ENCODE peak calls at places on chromosomes 2 and 18, in seven cellular contexts. E is HCT116, G is SK-N-SH, W is HepG2, F is GM12878, K is K562, Y is H1. N is an unnamed sample.

GRCh38 chr2:55518846-55519167 is 711 bp upstream of the CFAP36 start:
- DNase-seq in E (no peak), G (peak), W (peak), F (no peak), K (peak), Y (no peak), N (no peak)

GRCh38 chr2:203730076-203730729 is 23.8 kb downstream of the CD28 start:
- DNase-seq in E (no peak), G (no peak), W (no peak), F (no peak), K (no peak), Y (no peak), N (no peak)

GRCh38 chr18:31954349-31954748 is 11.4 kb upstream of the TRAPPC8 start:
- DNase-seq in E (no peak), G (no peak), W (peak), F (no peak), K (no peak), Y (no peak), N (no peak)

GRCh38 chr2:120564213-120565094 is 171.2 kb upstream of the GLI2 start:
- DNase-seq in E (no peak), G (peak), W (peak), F (no peak), K (no peak), Y (no peak), N (no peak)

GRCh38 chr2:172244419-172245130 is 141.9 kb upstream of the DLX2 start:
- DNase-seq in E (no peak), G (no peak), W (no peak), F (no peak), K (no peak), Y (no peak), N (no peak)

GRCh38 chr18:63258749-63259580 is 60.6 kb downstream of the BCL2 start:
- DNase-seq in E (no peak), G (peak), W (no peak), F (no peak), K (no peak), Y (no peak), N (peak)

GRCh38 chr2:187188783-187189631 is 259.0 kb downstream of the CALCRL start:
- DNase-seq in E (no peak), G (no peak), W (no peak), F (no peak), K (no peak), Y (no peak), N (no peak)

GRCh38 chr2:191262436-191262835 is 17.2 kb downstream of the MYO1B start:
- DNase-seq in E (no peak), G (no peak), W (no peak), F (no peak), K (no peak), Y (no peak), N (no peak)

GRCh38 chr18:56789004-56789888 is 138.1 kb downstream of the WDR7 start:
- DNase-seq in E (peak), G (peak), W (peak), F (no peak), K (peak), Y (peak), N (peak)

GRCh38 chr2:236769981-236770671 is 200.5 kb downstream of the ACKR3 start:
- DNase-seq in E (no peak), G (no peak), W (no peak), F (no peak), K (no peak), Y (no peak), N (no peak)

GRCh38 chr18:9113468-9114149 is 11.1 kb downstream of the NDUFV2 start:
- DNase-seq in E (no peak), G (no peak), W (no peak), F (no peak), K (no peak), Y (no peak), N (no peak)

GRCh38 chr2:238817382-238817781 is 30.5 kb upstream of the TWIST2 start:
- DNase-seq in E (no peak), G (no peak), W (no peak), F (no peak), K (no peak), Y (no peak), N (no peak)

GRCh38 chr2:217799553-217800432 is 203.0 kb downstream of the TNS1 start:
- DNase-seq in E (no peak), G (peak), W (no peak), F (no peak), K (no peak), Y (peak), N (no peak)

GRCh38 chr2:45797451-45798230 is 146.2 kb downstream of the PRKCE start:
- DNase-seq in E (no peak), G (no peak), W (no peak), F (no peak), K (no peak), Y (no peak), N (no peak)

GRCh38 chr2:70199320-70199864 is 8.6 kb upstream of the C2orf42 start:
- DNase-seq in E (no peak), G (no peak), W (peak), F (no peak), K (peak), Y (no peak), N (no peak)

GRCh38 chr2:32235315-32235714 is 29.4 kb downstream of the NLRC4 start:
- DNase-seq in E (no peak), G (no peak), W (no peak), F (no peak), K (no peak), Y (no peak), N (peak)

GRCh38 chr2:218180728-218181127 is 14.0 kb upstream of the CXCR1 start:
- DNase-seq in E (no peak), G (no peak), W (no peak), F (no peak), K (peak), Y (no peak), N (no peak)

GRCh38 chr2:212392048-212392447 is 146.6 kb downstream of the ERBB4 start:
- DNase-seq in E (no peak), G (no peak), W (no peak), F (no peak), K (no peak), Y (no peak), N (no peak)

GRCh38 chr18:9101730-9102390 is 639 bp upstream of the NDUFV2 start:
- DNase-seq in E (peak), G (peak), W (peak), F (no peak), K (peak), Y (no peak), N (no peak)

GRCh38 chr18:52953435-52953834 is 613.4 kb downstream of the DCC start:
- DNase-seq in E (no peak), G (no peak), W (peak), F (no peak), K (no peak), Y (no peak), N (no peak)

GRCh38 chr2:23563673-23564617 is 179.0 kb downstream of the KLHL29 start:
- DNase-seq in E (no peak), G (peak), W (no peak), F (no peak), K (no peak), Y (peak), N (no peak)

GRCh38 chr18:49865401-49865800 is 52.1 kb upstream of the ACAA2 start:
- DNase-seq in E (no peak), G (no peak), W (no peak), F (no peak), K (no peak), Y (no peak), N (no peak)

GRCh38 chr2:43174368-43175186 is 51.8 kb downstream of the ZFP36L2 start:
- DNase-seq in E (no peak), G (no peak), W (no peak), F (peak), K (no peak), Y (no peak), N (no peak)
- TF ChIP-seq JUND in E (no peak), G (no peak), W (no peak), F (no peak), K (no peak), Y (no peak), N (no peak)

DNA sequence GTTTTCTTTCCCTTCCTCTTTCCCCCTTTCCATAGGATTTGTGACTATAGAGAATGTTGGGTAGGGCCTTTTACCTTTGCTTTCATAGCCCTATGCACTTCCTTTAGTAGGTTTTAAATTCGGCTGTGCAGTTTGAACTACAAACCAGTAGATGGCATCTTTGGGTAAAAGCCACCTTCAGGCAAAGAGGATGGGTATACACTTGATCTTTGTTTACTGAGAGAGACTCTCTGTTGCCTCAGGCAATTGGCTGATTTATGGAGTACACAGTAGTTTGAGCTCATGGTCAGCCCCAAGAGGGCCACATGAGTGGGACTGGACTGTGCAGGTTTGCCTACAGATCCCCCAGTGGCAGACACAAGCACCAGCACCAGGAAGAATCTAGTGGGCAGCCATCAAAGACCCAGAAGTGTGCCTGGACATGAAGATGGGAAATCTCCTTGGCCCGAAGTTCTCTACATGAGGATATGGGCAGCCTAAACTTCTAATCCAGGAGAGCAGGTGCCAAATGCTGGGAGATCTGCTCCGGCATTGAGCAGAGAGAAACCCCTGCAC is 1304.3 kb upstream of the DDX18 start:
- DNase-seq in E (no peak), G (peak), W (peak), F (no peak), K (peak), Y (no peak), N (no peak)
- TF ChIP-seq JUND in E (no peak), G (no peak), W (no peak), F (no peak), K (no peak), Y (no peak), N (no peak)

DNA sequence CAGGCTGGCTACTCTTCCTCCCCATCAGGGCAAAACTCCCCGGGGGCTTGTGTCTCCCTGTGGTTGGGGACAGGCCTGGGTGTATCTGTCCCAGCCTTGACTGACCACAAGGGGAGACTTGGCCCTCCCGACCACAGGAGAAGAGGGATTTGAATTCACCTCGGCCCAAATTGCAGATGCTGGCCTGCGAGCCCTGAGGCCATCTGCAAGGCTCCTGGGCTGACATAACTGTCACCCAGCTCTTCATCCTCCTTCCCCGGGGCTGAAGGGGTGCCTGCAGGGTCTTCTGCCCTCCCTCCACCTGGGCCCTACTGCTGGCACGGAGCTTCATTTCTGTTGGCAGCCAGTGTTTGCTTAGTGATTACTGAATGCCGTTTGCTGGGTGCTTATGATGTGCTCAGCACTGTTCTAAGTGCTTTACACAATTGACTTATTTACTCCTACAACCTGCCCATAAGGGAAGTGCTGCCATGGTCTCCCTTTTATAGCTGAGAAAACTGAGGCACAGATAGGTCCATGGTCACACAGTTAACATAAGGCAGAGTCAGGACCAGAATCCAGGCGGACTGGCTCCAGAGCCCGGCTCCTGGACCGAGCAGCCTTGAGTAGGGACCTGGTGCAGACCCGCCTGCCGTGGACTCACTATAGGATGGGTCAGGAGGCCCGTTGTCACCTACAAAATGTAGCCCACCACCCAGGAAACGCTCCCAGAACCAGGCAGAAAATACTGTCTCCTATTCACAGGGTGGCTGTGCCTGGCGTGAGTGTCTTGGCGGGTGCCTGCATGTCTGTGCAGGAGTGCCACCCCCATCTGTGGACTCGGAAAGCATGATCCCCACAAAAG is 18.9 kb downstream of the STEAP3 start:
- DNase-seq in E (no peak), G (no peak), W (no peak), F (no peak), K (no peak), Y (no peak), N (no peak)
- TF ChIP-seq JUND in E (no peak), G (no peak), W (no peak), F (no peak), K (no peak), Y (no peak), N (no peak)

GRCh38 chr18:36378194-36378593 is 80.7 kb downstream of the FHOD3 start:
- DNase-seq in E (no peak), G (peak), W (no peak), F (no peak), K (no peak), Y (no peak), N (no peak)
- TF ChIP-seq JUND in E (no peak), G (no peak), W (no peak), F (no peak), K (no peak), Y (no peak), N (no peak)

GRCh38 chr2:12742891-12743290 is 26.2 kb downstream of the TRIB2 start:
- DNase-seq in E (no peak), G (no peak), W (no peak), F (no peak), K (no peak), Y (no peak), N (no peak)

GRCh38 chr2:12738112-12738485 is 21.4 kb downstream of the TRIB2 start:
- DNase-seq in E (no peak), G (no peak), W (no peak), F (no peak), K (no peak), Y (no peak), N (no peak)

GRCh38 chr2:12737226-12738111 is 20.7 kb downstream of the TRIB2 start:
- DNase-seq in E (no peak), G (no peak), W (no peak), F (no peak), K (no peak), Y (no peak), N (no peak)

GRCh38 chr2:12741361-12741760 is 24.6 kb downstream of the TRIB2 start:
- DNase-seq in E (no peak), G (peak), W (no peak), F (no peak), K (no peak), Y (no peak), N (no peak)

DNA sequence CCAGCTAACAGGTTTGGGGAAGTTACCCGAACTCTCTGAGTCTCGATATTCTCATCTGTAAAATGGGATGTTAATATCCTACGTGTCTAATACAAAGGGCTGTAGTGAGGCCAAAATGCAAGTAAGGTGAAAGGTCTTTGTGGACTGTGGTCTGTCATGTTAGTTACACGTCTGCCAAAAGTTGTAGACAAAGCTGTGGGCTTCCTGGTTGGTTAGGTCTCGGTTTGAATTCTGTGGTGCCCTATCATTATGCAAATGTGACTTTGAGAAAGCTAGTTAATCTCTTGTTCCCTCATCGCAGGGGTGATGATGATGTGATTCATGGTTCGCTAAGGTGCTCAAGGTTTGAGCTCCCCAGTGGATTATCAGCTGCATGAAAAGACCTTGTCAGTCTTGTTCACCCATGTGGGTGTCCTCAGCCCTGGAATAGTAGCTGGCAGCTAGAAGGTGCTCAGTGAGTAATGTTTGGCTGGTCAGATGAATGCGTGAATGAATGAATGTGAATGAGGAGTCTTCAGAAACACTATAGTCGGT is 23.1 kb downstream of the TRIB2 start:
- DNase-seq in E (no peak), G (no peak), W (no peak), F (no peak), K (no peak), Y (no peak), N (no peak)
- TF ChIP-seq JUND in E (no peak), G (no peak), W (no peak), F (no peak), K (no peak), Y (no peak), N (no peak)

GRCh38 chr2:29583104-29583503 is 338.3 kb downstream of the ALK start:
- DNase-seq in E (no peak), G (no peak), W (no peak), F (peak), K (no peak), Y (no peak), N (no peak)
- TF ChIP-seq JUND in E (no peak), G (no peak), W (no peak), F (no peak), K (no peak), Y (no peak), N (no peak)

GRCh38 chr2:240814280-240814679 is 5.7 kb downstream of the KIF1A start:
- DNase-seq in E (no peak), G (no peak), W (no peak), F (no peak), K (no peak), Y (no peak), N (no peak)

GRCh38 chr2:240815761-240816583 is 4.0 kb downstream of the KIF1A start:
- DNase-seq in E (no peak), G (no peak), W (no peak), F (no peak), K (no peak), Y (no peak), N (no peak)

GRCh38 chr2:240813231-240813921 is 6.6 kb downstream of the KIF1A start:
- DNase-seq in E (no peak), G (no peak), W (no peak), F (no peak), K (no peak), Y (no peak), N (no peak)

GRCh38 chr2:240816584-240817495 is 3.2 kb downstream of the KIF1A start:
- DNase-seq in E (no peak), G (no peak), W (no peak), F (no peak), K (no peak), Y (no peak), N (no peak)

GRCh38 chr2:240814946-240815760 is 4.9 kb downstream of the KIF1A start:
- DNase-seq in E (no peak), G (no peak), W (no peak), F (no peak), K (no peak), Y (no peak), N (no peak)
- TF ChIP-seq JUND in E (no peak), G (no peak), W (no peak), F (no peak), K (no peak), Y (no peak), N (no peak)

GRCh38 chr2:170505631-170506270 is 209.4 kb upstream of the SP5 start:
- DNase-seq in E (no peak), G (no peak), W (no peak), F (no peak), K (peak), Y (no peak), N (no peak)
- TF ChIP-seq JUND in E (no peak), G (no peak), W (no peak), F (no peak), K (no peak), Y (no peak), N (no peak)